ENCODE peak calls at places on chromosome 10, in six cellular contexts. S is GM12878, T is HepG2, J is sigmoid colon, H is K562, A is H1. D is an unnamed sample.

GRCh38 chr10:68576118-68576517 is 16.0 kb downstream of the TET1 start:
- DNase-seq in S (no peak), T (no peak), J (no peak), H (no peak), A (peak), D (no peak)

GRCh38 chr10:74039561-74040145 is 41.7 kb downstream of the VCL start:
- DNase-seq in S (no peak), T (no peak), J (peak), H (no peak), A (no peak), D (no peak)

GRCh38 chr10:63166742-63167258 is 33.7 kb downstream of the NRBF2 start:
- DNase-seq in S (peak), T (peak), J (no peak), H (peak), A (no peak), D (no peak)

GRCh38 chr10:81876253-81876731 is 1.3 kb downstream of the NRG3 start:
- DNase-seq in S (no peak), T (no peak), J (no peak), H (no peak), A (peak), D (no peak)

GRCh38 chr10:130227883-130228282 is 91.7 kb downstream of the GLRX3 start:
- DNase-seq in S (no peak), T (no peak), J (peak), H (peak), A (no peak), D (peak)

GRCh38 chr10:31884386-31884785 is 44.2 kb downstream of the ARHGAP12 start:
- DNase-seq in S (no peak), T (no peak), J (no peak), H (no peak), A (no peak), D (no peak)

GRCh38 chr10:30553625-30554442 is 75.7 kb downstream of the LYZL2 start:
- DNase-seq in S (no peak), T (peak), J (peak), H (peak), A (peak), D (peak)

GRCh38 chr10:47303105-47303504 is 3.1 kb downstream of the GDF10 start:
- DNase-seq in S (no peak), T (no peak), J (no peak), H (no peak), A (no peak), D (no peak)

GRCh38 chr10:53010362-53010907 is 237.9 kb upstream of the MBL2 start:
- DNase-seq in S (no peak), T (peak), J (no peak), H (no peak), A (no peak), D (no peak)

GRCh38 chr10:91549296-91549695 is 83.6 kb downstream of the PPP1R3C start:
- DNase-seq in S (no peak), T (no peak), J (no peak), H (no peak), A (peak), D (no peak)

GRCh38 chr10:105259201-105259600 is 618.1 kb downstream of the SORCS3 start:
- DNase-seq in S (no peak), T (no peak), J (no peak), H (no peak), A (no peak), D (no peak)

GRCh38 chr10:100007239-100008141 is 2.3 kb downstream of the DNMBP start:
- DNase-seq in S (no peak), T (no peak), J (peak), H (no peak), A (no peak), D (no peak)

GRCh38 chr10:100008708-100009282 is 952 bp downstream of the DNMBP start:
- DNase-seq in S (no peak), T (no peak), J (peak), H (no peak), A (no peak), D (no peak)

GRCh38 chr10:100004805-100005510 is 4.8 kb downstream of the DNMBP start:
- DNase-seq in S (no peak), T (no peak), J (no peak), H (no peak), A (no peak), D (no peak)

GRCh38 chr10:100008142-100008522 is 1.6 kb downstream of the DNMBP start:
- DNase-seq in S (no peak), T (no peak), J (peak), H (no peak), A (no peak), D (no peak)

DNA sequence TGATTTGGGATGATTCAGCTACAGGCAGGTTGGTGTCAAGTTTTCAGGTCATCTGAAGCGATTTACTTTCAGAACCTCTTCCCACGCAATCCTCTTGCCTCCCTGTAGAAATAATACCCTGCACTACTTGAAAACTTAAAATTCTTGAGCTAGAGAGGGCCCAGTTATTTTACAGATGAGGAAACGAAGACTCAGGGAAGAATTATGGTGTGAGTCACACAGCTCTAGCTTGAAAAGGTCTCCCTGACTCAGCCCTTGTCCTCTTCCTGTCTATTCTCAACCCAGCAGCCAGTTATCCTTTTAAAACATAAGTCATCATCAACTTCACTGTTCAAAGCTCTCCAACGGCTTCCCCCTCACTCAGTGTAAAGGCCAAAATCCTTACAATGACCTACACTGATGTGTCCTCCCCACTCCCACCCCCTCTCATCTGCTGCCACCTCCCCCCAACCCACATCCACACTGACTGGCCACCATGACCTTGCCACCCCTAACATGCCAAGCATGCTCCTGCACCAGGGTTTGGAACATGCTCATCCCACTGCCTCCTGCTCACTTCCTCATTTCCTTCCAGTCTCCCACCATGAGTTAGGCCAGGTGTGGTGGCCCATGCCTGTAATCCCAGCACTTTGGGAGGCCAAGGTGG is 3.4 kb downstream of the DNMBP start:
- DNase-seq in S (peak), T (peak), J (peak), H (no peak), A (no peak), D (no peak)
- TF ChIP-seq POLR2AphosphoS5 in S (no peak), T (no peak), J (peak), H (no peak), A (no peak), D (peak)

DNA sequence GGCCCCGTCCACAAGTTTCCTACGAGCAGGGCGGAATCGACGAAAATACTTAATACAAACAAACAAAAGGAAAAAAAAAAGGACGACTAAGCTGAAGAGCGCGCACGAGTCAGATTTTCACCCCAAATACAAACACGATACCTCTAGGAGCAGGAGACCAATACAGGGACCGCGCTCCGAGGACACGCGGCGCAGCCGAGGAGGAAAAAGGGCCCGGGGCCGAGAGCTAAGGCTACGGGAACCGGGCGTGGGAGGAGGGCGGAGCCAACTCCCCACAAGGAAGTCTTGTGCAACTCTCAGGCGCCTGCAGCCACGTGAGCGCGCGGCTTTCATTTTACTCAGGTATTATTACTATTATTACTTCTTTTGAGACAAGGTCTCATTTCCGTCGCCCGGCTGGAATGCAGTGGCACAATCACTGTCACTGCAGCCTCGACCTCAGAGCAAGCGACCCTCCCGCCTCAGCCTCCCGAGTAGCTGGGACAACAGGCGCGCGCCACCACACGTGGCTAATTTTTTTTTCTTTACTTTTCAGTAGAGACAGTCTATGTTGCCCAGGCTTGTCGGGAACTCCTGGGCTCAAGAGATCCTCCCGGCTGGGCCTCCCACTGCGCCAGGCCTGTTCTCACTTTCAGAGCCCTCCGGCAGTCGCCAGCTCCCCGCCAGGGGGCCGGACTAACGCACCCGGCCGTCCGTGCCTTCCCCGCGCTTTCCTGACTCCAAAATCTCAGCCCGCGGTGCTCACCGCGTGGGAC is 1.2 kb downstream of the HNRNPF start:
- DNase-seq in S (no peak), T (peak), J (peak), H (peak), A (peak), D (peak)
- TF ChIP-seq POLR2A in S (peak), T (peak), J (peak), H (peak), A (peak), D (no peak)

DNA sequence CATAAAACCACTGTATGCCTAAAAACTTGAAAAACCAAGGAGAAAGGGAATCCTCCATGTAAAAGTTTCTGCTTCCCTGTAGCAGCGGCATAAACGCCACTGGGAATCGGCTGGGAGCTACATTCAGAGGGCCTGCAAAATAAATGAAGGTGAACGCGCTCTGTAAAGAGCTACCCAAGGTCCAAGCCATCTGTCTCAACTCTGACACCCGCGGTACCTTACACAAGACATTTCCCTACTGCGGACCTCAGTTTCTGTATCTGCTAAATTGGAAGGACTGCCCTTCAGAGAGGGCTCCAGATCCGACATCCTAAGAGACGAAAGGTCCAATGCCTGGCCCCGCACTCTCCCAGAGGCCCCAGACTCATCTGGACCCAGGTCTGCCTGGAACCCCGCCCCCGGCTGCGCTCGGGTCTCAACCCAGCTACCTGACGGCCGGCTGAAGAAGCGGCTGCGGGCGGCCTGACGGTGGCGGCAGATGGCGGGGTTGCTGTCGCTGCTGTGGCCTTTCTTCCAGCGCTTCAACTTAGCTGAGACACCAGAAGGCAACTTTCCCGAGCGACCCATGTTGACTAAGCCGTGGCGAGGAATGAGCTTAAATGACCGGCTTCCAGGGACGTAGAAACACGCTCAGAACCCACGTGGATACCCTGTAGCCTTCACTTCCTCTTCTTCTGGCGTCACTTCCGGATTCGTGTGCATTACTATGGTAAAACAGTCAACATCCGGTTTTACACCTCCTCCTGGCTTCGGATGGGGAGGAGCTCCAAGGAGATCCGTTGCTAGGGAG is at the start of gene RRP12:
- DNase-seq in S (peak), T (peak), J (peak), H (peak), A (peak), D (peak)
- TF ChIP-seq EP300 in S (no peak), T (no peak), J (no peak), H (no peak), A (no peak), D (no peak)

DNA sequence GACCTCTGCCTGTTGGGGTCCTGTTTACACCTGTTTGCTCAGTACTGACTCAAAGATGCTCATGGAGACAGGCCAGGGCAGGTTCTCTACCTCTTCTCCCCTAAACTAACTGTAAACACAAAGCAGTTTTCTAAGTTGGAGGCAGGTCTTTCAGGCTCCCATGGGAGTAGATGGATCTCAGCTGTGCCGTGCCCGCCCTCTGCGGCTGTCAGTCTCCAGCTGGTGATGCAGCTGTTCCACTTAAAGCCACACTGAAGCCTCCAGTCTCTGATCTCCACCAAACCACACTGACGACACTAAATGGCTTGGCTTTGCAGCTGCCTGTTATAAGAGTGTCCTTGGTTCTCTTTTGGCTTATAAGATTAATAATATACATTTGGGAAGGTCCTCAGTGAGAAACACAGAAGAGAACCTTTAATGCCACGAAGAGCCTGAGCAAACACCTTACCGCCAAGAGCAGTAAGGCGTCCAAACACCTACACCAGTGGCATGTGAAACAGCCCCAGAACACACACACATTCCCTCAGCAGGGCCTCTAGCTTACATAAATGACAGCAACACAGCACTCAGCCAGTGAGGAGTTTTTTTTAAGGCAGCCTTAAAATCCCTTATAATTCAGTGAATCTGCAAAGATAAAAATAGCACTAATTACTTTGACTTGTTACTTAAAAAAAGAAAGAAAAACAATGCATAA is 60.4 kb upstream of the KCNIP2 start:
- DNase-seq in S (peak), T (no peak), J (no peak), H (no peak), A (no peak), D (no peak)
- TF ChIP-seq POLR2AphosphoS5 in S (peak), T (no peak), J (no peak), H (no peak), A (no peak), D (no peak)

DNA sequence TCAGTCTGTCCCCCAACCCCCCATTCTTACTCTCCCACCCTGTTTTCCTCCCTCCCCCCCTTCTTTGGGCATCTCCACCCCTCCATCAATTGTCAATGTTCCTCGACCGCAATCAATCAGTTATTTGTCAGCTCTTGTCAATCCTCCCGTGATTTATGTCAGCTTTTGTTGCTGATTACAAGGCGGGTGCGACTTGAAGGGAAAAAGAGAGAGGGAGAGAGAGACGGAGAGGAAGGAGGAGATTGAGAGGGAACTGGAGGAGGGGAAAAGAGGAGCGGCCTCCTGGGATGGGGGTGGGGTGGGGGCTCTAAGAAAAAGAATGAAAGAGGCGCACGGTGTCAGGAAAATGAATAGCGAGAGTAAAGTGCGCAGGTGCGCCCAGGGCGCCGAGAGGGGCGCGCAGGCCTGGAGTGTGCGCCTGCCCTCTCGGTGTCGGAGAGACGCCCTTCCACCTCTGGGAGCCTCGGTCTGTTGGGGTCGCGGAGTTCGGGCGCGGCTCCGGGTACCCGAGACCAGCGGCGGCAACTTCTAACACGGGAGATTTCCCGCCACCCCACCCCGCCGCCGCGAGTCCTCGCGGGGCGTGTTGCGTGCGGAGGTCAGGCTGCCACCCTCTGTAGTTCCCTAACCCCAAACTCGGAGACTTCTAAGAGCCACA is 1.1 kb upstream of the ZNF503 start:
- DNase-seq in S (no peak), T (no peak), J (peak), H (no peak), A (no peak), D (peak)
- TF ChIP-seq POLR2A in S (no peak), T (peak), J (no peak), H (no peak), A (no peak), D (no peak)